ENCODE peak calls at places on chromosome 16, in nine cellular contexts. F is heart right ventricle; A is RWPE2; E is effector memory CD4-positive, alpha-beta T cell; V is mammary epithelial cell; W is uterus; T is vagina; L is aorta; C is psoas muscle. N is an unnamed sample.
A peak's percentile ranks its signal among the peaks of the same experiment; 100 is the strongest.

GRCh38 chr16:369866-370436 is 387 bp downstream of the MRPL28 start:
- DNase-seq in F (no peak), A (no peak), E (no peak), V (peak; percentile 31), W (no peak), T (no peak), L (no peak), C (no peak), N (no peak)

GRCh38 chr16:11511328-11511727 is 75.4 kb downstream of the LITAF start:
- DNase-seq in F (no peak), A (no peak), E (no peak), V (no peak), W (no peak), T (no peak), L (no peak), C (no peak), N (no peak)

GRCh38 chr16:86414991-86415740 is 95.2 kb upstream of the FOXF1 start:
- DNase-seq in F (peak; percentile 59), A (no peak), E (no peak), V (no peak), W (peak; percentile 60), T (no peak), L (no peak), C (no peak), N (no peak)

GRCh38 chr16:86775401-86775985 is 197.1 kb downstream of the FOXL1 start:
- DNase-seq in F (no peak), A (no peak), E (no peak), V (no peak), W (no peak), T (no peak), L (peak; percentile 71), C (peak; percentile 44), N (no peak)

GRCh38 chr16:16120382-16121184 is 102.7 kb downstream of the ABCC6 start:
- DNase-seq in F (peak; percentile 66), A (no peak), E (no peak), V (no peak), W (peak; percentile 47), T (no peak), L (no peak), C (peak; percentile 61), N (peak; percentile 38)

GRCh38 chr16:62035115-62036092 is 834 bp downstream of the CDH8 start:
- DNase-seq in F (no peak), A (no peak), E (no peak), V (no peak), W (no peak), T (no peak), L (no peak), C (no peak), N (no peak)

GRCh38 chr16:53945996-53946395 is 242.0 kb downstream of the FTO start:
- DNase-seq in F (no peak), A (no peak), E (no peak), V (peak; percentile 43), W (no peak), T (no peak), L (no peak), C (no peak), N (peak; percentile 33)

GRCh38 chr16:85717393-85718152 is 28.8 kb upstream of the GINS2 start:
- DNase-seq in F (peak; percentile 68), A (no peak), E (peak; percentile 15), V (no peak), W (peak; percentile 66), T (no peak), L (peak; percentile 84), C (peak; percentile 84), N (peak; percentile 74)

GRCh38 chr16:79754081-79754872 is 153.7 kb upstream of the MAF start:
- DNase-seq in F (no peak), A (no peak), E (no peak), V (no peak), W (no peak), T (no peak), L (no peak), C (no peak), N (no peak)

GRCh38 chr16:59941581-59941980 is 1207.5 kb upstream of the GOT2 start:
- DNase-seq in F (no peak), A (no peak), E (no peak), V (no peak), W (no peak), T (no peak), L (no peak), C (no peak), N (no peak)

GRCh38 chr16:29815032-29815721 is 775 bp upstream of the PAGR1 start:
- DNase-seq in F (peak; percentile 31), A (no peak), E (no peak), V (no peak), W (peak; percentile 50), T (no peak), L (no peak), C (peak; percentile 72), N (no peak)

GRCh38 chr16:57912529-57913260 is 58.2 kb downstream of the CNGB1 start:
- DNase-seq in F (no peak), A (no peak), E (no peak), V (no peak), W (no peak), T (no peak), L (no peak), C (no peak), N (no peak)

GRCh38 chr16:66904428-66904845 is 14.2 kb downstream of the CDH16 start:
- DNase-seq in F (no peak), A (peak; percentile 42), E (no peak), V (no peak), W (no peak), T (no peak), L (peak; percentile 73), C (peak; percentile 27), N (no peak)

GRCh38 chr16:80924372-80924978 is 82.2 kb downstream of the CMC2 start:
- DNase-seq in F (peak; percentile 32), A (no peak), E (no peak), V (peak; percentile 16), W (no peak), T (no peak), L (no peak), C (peak; percentile 70), N (no peak)

GRCh38 chr16:67917852-67918236 is 13.8 kb downstream of the CTRL start:
- DNase-seq in F (no peak), A (no peak), E (no peak), V (peak; percentile 83), W (no peak), T (no peak), L (no peak), C (no peak), N (no peak)

GRCh38 chr16:79287424-79287917 is 313.1 kb downstream of the MAF start:
- DNase-seq in F (peak; percentile 25), A (no peak), E (no peak), V (no peak), W (no peak), T (no peak), L (no peak), C (no peak), N (no peak)

DNA sequence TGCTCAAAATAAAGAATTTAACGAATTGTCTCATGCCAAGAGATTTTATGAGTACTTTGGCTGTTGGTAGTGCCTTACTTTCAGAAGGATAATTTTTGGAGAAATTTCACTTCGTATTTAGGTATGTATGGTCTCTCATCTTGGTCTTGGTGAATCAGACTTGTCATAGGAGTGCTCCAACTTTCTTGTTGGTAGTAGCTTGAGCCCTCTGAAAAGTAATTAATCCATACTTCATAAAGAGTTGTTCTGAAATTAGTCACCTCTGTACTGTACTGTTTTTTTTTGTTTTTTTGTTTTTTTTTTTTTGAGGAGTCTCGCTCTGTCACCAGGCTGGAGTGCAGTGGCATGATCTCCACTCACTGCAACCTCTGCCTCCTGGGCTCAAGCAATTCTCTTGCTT is 11.6 kb downstream of the ZNRF1 start:
- DNase-seq in F (no peak), A (no peak), E (no peak), V (no peak), W (no peak), T (no peak), L (no peak), C (no peak), N (no peak)
- H3K4me1 ChIP-seq in F (peaks cover 32% of the 10 kb centered on the region), A (peaks cover 31% of the 10 kb centered on the region), E (peaks cover 9% of the 10 kb centered on the region), V (peaks cover 29% of the 10 kb centered on the region), W (peaks cover 10% of the 10 kb centered on the region), T (peaks cover 44% of the 10 kb centered on the region), L (peaks cover 1% of the 10 kb centered on the region), C (peaks cover 41% of the 10 kb centered on the region), N (peaks cover 19% of the 10 kb centered on the region)

GRCh38 chr16:88617268-88618031 is 20.9 kb upstream of the IL17C start:
- DNase-seq in F (no peak), A (no peak), E (no peak), V (no peak), W (no peak), T (no peak), L (no peak), C (no peak), N (no peak)

GRCh38 chr16:88616736-88617135 is 21.6 kb upstream of the IL17C start:
- DNase-seq in F (no peak), A (no peak), E (no peak), V (no peak), W (no peak), T (no peak), L (no peak), C (no peak), N (no peak)

GRCh38 chr16:88618182-88618955 is 20.0 kb upstream of the IL17C start:
- DNase-seq in F (no peak), A (no peak), E (no peak), V (no peak), W (no peak), T (no peak), L (no peak), C (no peak), N (no peak)

GRCh38 chr16:88614818-88615580 is 23.4 kb upstream of the IL17C start:
- DNase-seq in F (no peak), A (no peak), E (no peak), V (no peak), W (no peak), T (no peak), L (no peak), C (no peak), N (no peak)

DNA sequence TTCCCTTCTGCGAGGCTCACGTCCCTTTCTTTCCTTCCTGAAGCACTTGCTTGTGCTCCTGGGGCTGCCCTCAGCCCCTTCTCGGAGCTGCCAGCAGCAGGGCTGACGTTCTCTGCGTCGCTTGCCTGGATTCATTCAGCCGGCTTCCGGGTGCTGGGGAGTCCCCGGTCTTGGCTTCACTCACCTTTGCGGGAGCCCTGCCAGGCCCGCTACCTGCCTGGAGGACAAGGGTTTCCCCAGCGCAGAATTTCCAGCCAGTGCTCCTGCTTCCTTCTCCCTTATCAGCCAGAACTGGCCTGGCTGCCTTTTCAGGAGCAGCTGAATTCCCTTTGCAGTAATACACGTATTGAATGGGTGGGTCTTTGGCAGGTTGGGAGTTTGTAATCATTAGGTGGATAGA is 22.1 kb upstream of the IL17C start:
- DNase-seq in F (no peak), A (no peak), E (no peak), V (no peak), W (no peak), T (no peak), L (no peak), C (no peak), N (peak; percentile 88)
- H3K27ac ChIP-seq in F (no peak overlapping the region), A (no peak overlapping the region), E (no peak overlapping the region), V (no peak overlapping the region), W (no peak overlapping the region), T (no peak overlapping the region), L (no peak overlapping the region), C (no peak overlapping the region), N (no peak overlapping the region)

GRCh38 chr16:50329446-50330189 is 39.2 kb downstream of the BRD7 start:
- DNase-seq in F (no peak), A (no peak), E (no peak), V (no peak), W (no peak), T (no peak), L (peak; percentile 70), C (no peak), N (no peak)
- H3K36me3 ChIP-seq in F (no peaks in the 10 kb centered on the region), A (peaks cover 95% of the 10 kb centered on the region), E (peaks cover 24% of the 10 kb centered on the region), V (peaks cover 13% of the 10 kb centered on the region), W (no peaks in the 10 kb centered on the region), T (peaks cover 42% of the 10 kb centered on the region), L (no peaks in the 10 kb centered on the region), C (peaks cover 7% of the 10 kb centered on the region), N (peaks cover 14% of the 10 kb centered on the region)

GRCh38 chr16:9097266-9098219 is 6.1 kb downstream of the HAPSTR1 start:
- DNase-seq in F (no peak), A (no peak), E (no peak), V (no peak), W (no peak), T (no peak), L (no peak), C (no peak), N (peak; percentile 27)
- H3K4me1 ChIP-seq in F (peaks cover 96% of the 10 kb centered on the region), A (peaks cover 76% of the 10 kb centered on the region), E (peaks cover 64% of the 10 kb centered on the region), V (peaks cover 54% of the 10 kb centered on the region), W (peaks cover 29% of the 10 kb centered on the region), T (peaks cover 97% of the 10 kb centered on the region), L (peaks cover 5% of the 10 kb centered on the region), C (peaks cover 86% of the 10 kb centered on the region), N (peaks cover 18% of the 10 kb centered on the region)

N was measured in lung.